ENCODE peak calls at places on chromosomes 4 and X, in six cellular contexts. B, L, T, O, M and K are unnamed samples.

GRCh38 chr4:168587326-168588125 is 90.7 kb downstream of the PALLD start:
- DNase-seq in L (no peak), B (no peak), M (peak), O (peak), T (peak), K (peak)

GRCh38 chr4:184146951-184147350 is 70.7 kb downstream of the ENPP6 start:
- DNase-seq in T (no peak), O (no peak), B (no peak), M (no peak), L (no peak), K (no peak)

GRCh38 chr4:145839151-145839550 is 99.5 kb downstream of the ZNF827 start:
- DNase-seq in O (no peak), M (peak), B (peak), L (no peak), T (no peak), K (no peak)

GRCh38 chr4:74447636-74448233 is 2.8 kb downstream of the AREG start:
- DNase-seq in O (no peak), M (no peak), T (no peak), L (no peak), B (no peak), K (no peak)

GRCh38 chr4:48334236-48334635 is 7.1 kb upstream of the SLAIN2 start:
- DNase-seq in L (no peak), B (no peak), O (no peak), M (no peak), T (no peak), K (no peak)

GRCh38 chr4:54643172-54643571 is 14.6 kb upstream of the KIT start:
- DNase-seq in O (no peak), T (no peak), M (no peak), B (no peak), L (no peak), K (no peak)

GRCh38 chrX:57573754-57574153 is 18.1 kb upstream of the ZXDB start:
- DNase-seq in B (peak), L (peak), M (peak), T (no peak), O (no peak), K (peak)

GRCh38 chr4:26719954-26720552 is 136.2 kb downstream of the TBC1D19 start:
- DNase-seq in O (peak), L (no peak), B (peak), T (no peak), M (peak), K (peak)

GRCh38 chrX:12685541-12685940 is 105.7 kb upstream of the PRPS2 start:
- DNase-seq in M (no peak), T (peak), O (no peak), L (no peak), B (no peak), K (peak)

GRCh38 chr4:32625687-32626086 is 1905.5 kb downstream of the PCDH7 start:
- DNase-seq in L (no peak), B (no peak), T (no peak), M (no peak), O (no peak), K (no peak)

GRCh38 chrX:38561951-38562719 is 793 bp downstream of the TSPAN7 start:
- DNase-seq in L (peak), O (no peak), B (peak), T (no peak), M (peak), K (no peak)

GRCh38 chrX:133838761-133839676 is 146.4 kb downstream of the GPC3 start:
- DNase-seq in T (peak), O (peak), M (peak), L (peak), B (peak), K (peak)

DNA sequence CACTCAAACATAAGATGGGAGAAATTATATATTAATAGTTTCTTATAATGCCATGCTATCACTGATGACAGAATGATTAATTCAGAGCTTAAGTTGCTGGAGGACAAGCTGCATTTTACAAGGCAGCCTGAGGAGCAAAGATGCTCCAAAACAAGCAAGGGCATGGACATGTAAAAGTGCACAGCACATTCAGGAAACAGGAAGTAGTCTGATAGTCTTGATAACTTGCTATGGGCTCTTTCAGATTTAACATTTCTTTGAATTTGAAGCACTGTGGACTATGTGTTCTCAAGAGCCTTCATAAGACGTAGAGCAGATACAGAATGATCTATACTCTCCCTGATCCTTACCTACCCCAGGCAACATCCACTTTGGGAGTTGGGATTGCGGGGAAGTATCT is 50.0 kb downstream of the AMMECR1 start:
- DNase-seq in B (no peak), L (no peak), T (no peak), O (no peak), M (no peak), K (no peak)
- H3K4me2 ChIP-seq in B (no peak), L (no peak), T (no peak), O (no peak), M (no peak), K (no peak)

GRCh38 chrX:119692241-119693031 is 532 bp downstream of the SEPTIN6 start:
- DNase-seq in O (no peak), L (no peak), T (peak), M (peak), B (no peak), K (peak)

GRCh38 chrX:119693032-119693995 is at the start of gene SEPTIN6:
- DNase-seq in B (peak), L (peak), T (peak), M (peak), O (peak), K (peak)

GRCh38 chrX:119693996-119694451 is 1.1 kb upstream of the SEPTIN6 start:
- DNase-seq in M (no peak), L (no peak), O (no peak), T (no peak), B (peak), K (no peak)

GRCh38 chrX:119688856-119689455 is 4.0 kb downstream of the SEPTIN6 start:
- DNase-seq in B (no peak), M (no peak), O (no peak), T (no peak), L (no peak), K (no peak)

GRCh38 chrX:119690921-119691716 is 1.8 kb downstream of the SEPTIN6 start:
- DNase-seq in M (peak), T (peak), B (peak), L (no peak), O (no peak), K (no peak)
- H3K4me2 ChIP-seq in M (no peak), T (peak), B (peak), L (no peak), O (peak), K (peak)

GRCh38 chr4:84962102-84962501 is 4.4 kb downstream of the WDFY3 start:
- DNase-seq in O (no peak), L (no peak), B (no peak), T (no peak), M (no peak), K (no peak)
- H3K4me2 ChIP-seq in O (no peak), L (no peak), B (no peak), T (no peak), M (no peak), K (no peak)

GRCh38 chrX:139204576-139204902 is 326.0 kb upstream of the F9 start:
- DNase-seq in L (no peak), T (no peak), M (no peak), O (no peak), B (no peak), K (no peak)

GRCh38 chrX:139203681-139204575 is 326.6 kb upstream of the F9 start:
- DNase-seq in T (peak), O (no peak), L (no peak), B (peak), M (peak), K (peak)

GRCh38 chrX:139201924-139202323 is 328.6 kb upstream of the F9 start:
- DNase-seq in B (no peak), O (no peak), M (no peak), L (no peak), T (no peak), K (peak)

GRCh38 chrX:139200793-139201192 is 329.7 kb upstream of the F9 start:
- DNase-seq in T (no peak), O (no peak), B (no peak), M (no peak), L (no peak), K (peak)

DNA sequence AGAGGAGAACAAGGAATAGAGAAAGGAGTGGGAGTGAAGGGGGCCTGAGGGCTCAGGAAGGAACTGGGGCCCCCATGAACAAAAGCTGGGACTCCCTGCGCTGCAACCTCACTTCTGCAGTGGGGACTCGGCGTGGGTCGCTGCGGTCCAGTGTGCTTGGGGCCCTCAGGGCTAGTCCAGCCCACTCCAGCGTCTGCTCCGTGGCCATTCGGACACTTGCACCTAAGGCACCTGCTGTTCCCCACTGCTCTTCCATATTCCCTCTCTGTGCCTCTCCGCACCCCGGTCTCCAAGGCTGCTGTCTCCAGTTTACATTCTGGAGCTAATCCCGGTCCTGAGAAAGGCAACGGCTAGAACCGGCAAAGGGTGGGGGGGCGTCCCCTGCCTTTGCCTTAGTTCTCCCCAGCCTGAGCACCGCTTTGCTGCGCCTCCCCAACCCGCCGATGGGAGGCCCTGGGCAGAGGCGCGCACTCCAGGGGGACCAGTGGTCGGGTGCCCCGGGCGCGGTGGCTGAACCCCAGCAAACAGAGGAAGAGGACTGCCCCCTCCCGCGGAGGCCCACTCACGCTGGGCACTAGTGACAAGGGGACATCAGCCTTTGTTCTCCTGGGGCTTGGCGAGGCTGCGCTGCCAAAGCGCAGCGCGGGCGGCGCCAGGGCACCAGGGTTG is 327.7 kb upstream of the F9 start:
- DNase-seq in L (no peak), O (no peak), T (no peak), B (peak), M (peak), K (no peak)
- H3K4me2 ChIP-seq in L (peak), O (no peak), T (no peak), B (peak), M (peak), K (peak)

DNA sequence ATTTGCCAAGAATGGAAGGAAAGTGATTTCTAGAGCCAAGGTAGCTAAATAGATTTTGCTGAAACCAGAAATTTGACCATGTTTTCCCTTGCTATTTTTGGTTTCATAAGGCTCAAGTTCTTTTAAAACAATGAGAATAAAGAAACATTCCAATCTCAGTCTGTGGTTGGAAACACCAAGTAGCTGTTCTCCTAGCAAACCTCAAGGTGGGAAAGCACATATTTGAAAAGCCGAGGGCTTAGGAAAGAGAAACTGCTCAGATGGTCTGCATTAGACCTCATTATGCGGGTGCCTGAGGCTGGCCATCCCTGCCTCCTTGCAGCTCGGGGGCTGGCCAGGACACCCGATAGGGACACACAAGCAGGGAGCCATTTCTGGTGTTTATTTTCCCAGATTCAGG is 5.8 kb downstream of the NYX start:
- DNase-seq in B (no peak), L (no peak), M (no peak), T (no peak), O (no peak), K (no peak)
- H3K4me2 ChIP-seq in B (no peak), L (no peak), M (no peak), T (peak), O (no peak), K (no peak)

GRCh38 chr4:38904090-38904666 is 36.6 kb downstream of the FAM114A1 start:
- DNase-seq in O (no peak), B (peak), M (no peak), T (no peak), L (no peak), K (no peak)
- H3K4me2 ChIP-seq in O (no peak), B (no peak), M (no peak), T (no peak), L (no peak), K (no peak)

DNA sequence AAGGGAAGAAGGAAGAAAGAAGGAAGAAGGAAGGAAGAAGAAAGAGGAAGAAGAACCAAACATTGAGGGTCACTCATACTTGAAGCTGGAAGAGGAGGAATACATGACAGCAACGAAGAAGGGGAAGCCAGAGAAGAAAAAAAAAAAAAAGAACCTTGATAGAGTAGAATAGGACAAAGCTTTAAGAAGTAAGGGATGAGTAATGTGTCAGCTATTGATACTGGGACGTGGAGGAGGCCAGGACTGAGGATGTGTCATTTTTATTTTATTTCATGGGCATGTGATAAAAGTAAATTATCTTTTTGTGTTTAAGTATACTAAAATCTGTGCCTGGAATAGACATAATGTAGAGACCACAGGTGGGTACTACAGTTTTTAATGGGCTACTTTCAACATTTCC is 6.4 kb downstream of the EDA2R start:
- DNase-seq in T (peak), O (no peak), B (no peak), L (no peak), M (no peak), K (no peak)
- H3K4me2 ChIP-seq in T (no peak), O (no peak), B (no peak), L (no peak), M (no peak), K (no peak)

GRCh38 chr4:16897351-16897750 is 1.1 kb downstream of the LDB2 start:
- DNase-seq in T (no peak), B (peak), L (no peak), M (peak), O (no peak), K (no peak)

GRCh38 chr4:16894406-16894805 is 4.0 kb downstream of the LDB2 start:
- DNase-seq in L (no peak), M (peak), T (no peak), O (no peak), B (peak), K (no peak)

GRCh38 chr4:16897991-16898827 is at the start of gene LDB2:
- DNase-seq in L (peak), M (peak), B (peak), O (no peak), T (no peak), K (no peak)

GRCh38 chr4:16896871-16897270 is 1.6 kb downstream of the LDB2 start:
- DNase-seq in T (no peak), L (no peak), B (peak), M (no peak), O (no peak), K (no peak)

GRCh38 chr4:16900325-16900724 is 1.9 kb upstream of the LDB2 start:
- DNase-seq in O (no peak), M (no peak), T (no peak), L (no peak), B (no peak), K (no peak)
- H3K4me2 ChIP-seq in O (no peak), M (no peak), T (no peak), L (peak), B (peak), K (no peak)

GRCh38 chrX:120334603-120335002 is 23.3 kb upstream of the TMEM255A start:
- DNase-seq in L (no peak), T (no peak), M (peak), O (no peak), B (no peak), K (no peak)
- H3K4me2 ChIP-seq in L (no peak), T (no peak), M (no peak), O (no peak), B (no peak), K (no peak)

GRCh38 chrX:2423293-2423692 is 77.5 kb downstream of the DHRSX start:
- DNase-seq in M (no peak), L (no peak), B (no peak), T (peak), O (no peak), K (peak)

GRCh38 chrX:2414384-2414783 is 86.4 kb downstream of the DHRSX start:
- DNase-seq in L (no peak), T (no peak), O (no peak), M (no peak), B (no peak), K (no peak)

GRCh38 chrX:2417205-2417604 is 83.6 kb downstream of the DHRSX start:
- DNase-seq in T (no peak), L (no peak), O (no peak), M (no peak), B (no peak), K (no peak)

GRCh38 chrX:2413969-2414368 is 86.8 kb downstream of the DHRSX start:
- DNase-seq in O (no peak), L (no peak), T (no peak), M (no peak), B (no peak), K (no peak)

DNA sequence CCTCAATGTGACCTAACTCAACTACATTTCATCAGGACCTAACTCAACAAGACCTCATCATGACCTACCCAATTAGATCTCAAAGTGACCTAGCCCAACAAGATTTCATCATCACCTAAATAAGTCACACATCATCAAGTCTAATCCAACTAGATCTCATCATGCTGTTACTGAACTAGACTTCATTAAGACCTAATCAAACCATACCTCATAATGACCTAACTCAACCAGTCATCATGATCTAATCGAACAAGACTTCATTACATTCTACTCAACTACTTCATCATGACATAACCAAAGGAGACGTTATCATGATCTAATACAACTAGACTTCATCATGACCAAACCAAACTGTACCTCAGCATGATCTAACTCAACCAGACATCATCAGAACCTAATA is 82.8 kb downstream of the DHRSX start:
- DNase-seq in L (no peak), O (no peak), B (no peak), T (no peak), M (no peak), K (no peak)
- H3K4me2 ChIP-seq in L (no peak), O (no peak), B (no peak), T (no peak), M (no peak), K (no peak)